ENCODE peak calls at places on chromosomes 1 and 21, in four cellular contexts. Z is K562, J is GM12878, C is HepG2. T is an unnamed sample.

GRCh38 chr1:17016317-17016661 is 4.6 kb upstream of the ATP13A2 start:
- DNase-seq in Z (no peak), J (no peak), C (no peak), T (no peak)

GRCh38 chr1:52970149-52970548 is 43.1 kb downstream of the SCP2 start:
- DNase-seq in Z (peak), J (no peak), C (peak), T (peak)

GRCh38 chr21:17514124-17514481 is 1.3 kb downstream of the CXADR start:
- DNase-seq in Z (no peak), J (no peak), C (peak), T (no peak)

GRCh38 chr1:170305777-170306299 is 160.1 kb downstream of the NTMT2 start:
- DNase-seq in Z (no peak), J (peak), C (no peak), T (no peak)

GRCh38 chr1:117570988-117571409 is 34.8 kb upstream of the TENT5C start:
- DNase-seq in Z (no peak), J (no peak), C (no peak), T (no peak)

GRCh38 chr1:185559684-185560310 is 174.4 kb upstream of the HMCN1 start:
- DNase-seq in Z (peak), J (peak), C (peak), T (peak)

GRCh38 chr1:101291562-101292035 is 54.8 kb downstream of the S1PR1 start:
- DNase-seq in Z (no peak), J (no peak), C (peak), T (no peak)

GRCh38 chr1:116624040-116624439 is 43.5 kb downstream of the IGSF3 start:
- DNase-seq in Z (no peak), J (no peak), C (no peak), T (no peak)

GRCh38 chr1:197614916-197615692 is 160.2 kb downstream of the DENND1B start:
- DNase-seq in Z (peak), J (peak), C (peak), T (peak)

GRCh38 chr1:174911626-174912025 is 88.1 kb upstream of the CACYBP start:
- DNase-seq in Z (no peak), J (no peak), C (no peak), T (no peak)

GRCh38 chr1:12383001-12383400 is 153.2 kb downstream of the VPS13D start:
- DNase-seq in Z (no peak), J (no peak), C (no peak), T (no peak)

GRCh38 chr1:235734335-235734734 is 84.8 kb upstream of the GNG4 start:
- DNase-seq in Z (no peak), J (no peak), C (peak), T (no peak)

GRCh38 chr1:169094897-169095569 is 11.5 kb upstream of the ATP1B1 start:
- DNase-seq in Z (no peak), J (no peak), C (no peak), T (no peak)

GRCh38 chr1:36691374-36691773 is 208.7 kb upstream of the CSF3R start:
- DNase-seq in Z (no peak), J (no peak), C (no peak), T (no peak)

GRCh38 chr1:177809844-177810243 is 160.0 kb downstream of the SEC16B start:
- DNase-seq in Z (no peak), J (peak), C (no peak), T (no peak)

GRCh38 chr1:20075345-20075744 is 5.4 kb downstream of the PLA2G5 start:
- DNase-seq in Z (no peak), J (no peak), C (no peak), T (no peak)

GRCh38 chr1:230545181-230545580 is 97.1 kb upstream of the COG2 start:
- DNase-seq in Z (no peak), J (no peak), C (no peak), T (no peak)

GRCh38 chr21:38955495-38955894 is 149.8 kb downstream of the ETS2 start:
- DNase-seq in Z (no peak), J (no peak), C (no peak), T (no peak)

GRCh38 chr1:7676274-7676945 is 94.7 kb upstream of the VAMP3 start:
- DNase-seq in Z (no peak), J (no peak), C (no peak), T (no peak)

GRCh38 chr1:15885701-15886612 is 38.5 kb downstream of the SPEN start:
- DNase-seq in Z (peak), J (peak), C (peak), T (peak)
- TF ChIP-seq ESRRA in Z (peak), J (no peak), C (no peak), T (no peak)

GRCh38 chr1:58785424-58786058 is 1.7 kb upstream of the JUN start:
- DNase-seq in Z (no peak), J (peak), C (peak), T (peak)
- TF ChIP-seq ATF2 in Z (no peak), J (no peak), C (no peak), T (no peak)

DNA sequence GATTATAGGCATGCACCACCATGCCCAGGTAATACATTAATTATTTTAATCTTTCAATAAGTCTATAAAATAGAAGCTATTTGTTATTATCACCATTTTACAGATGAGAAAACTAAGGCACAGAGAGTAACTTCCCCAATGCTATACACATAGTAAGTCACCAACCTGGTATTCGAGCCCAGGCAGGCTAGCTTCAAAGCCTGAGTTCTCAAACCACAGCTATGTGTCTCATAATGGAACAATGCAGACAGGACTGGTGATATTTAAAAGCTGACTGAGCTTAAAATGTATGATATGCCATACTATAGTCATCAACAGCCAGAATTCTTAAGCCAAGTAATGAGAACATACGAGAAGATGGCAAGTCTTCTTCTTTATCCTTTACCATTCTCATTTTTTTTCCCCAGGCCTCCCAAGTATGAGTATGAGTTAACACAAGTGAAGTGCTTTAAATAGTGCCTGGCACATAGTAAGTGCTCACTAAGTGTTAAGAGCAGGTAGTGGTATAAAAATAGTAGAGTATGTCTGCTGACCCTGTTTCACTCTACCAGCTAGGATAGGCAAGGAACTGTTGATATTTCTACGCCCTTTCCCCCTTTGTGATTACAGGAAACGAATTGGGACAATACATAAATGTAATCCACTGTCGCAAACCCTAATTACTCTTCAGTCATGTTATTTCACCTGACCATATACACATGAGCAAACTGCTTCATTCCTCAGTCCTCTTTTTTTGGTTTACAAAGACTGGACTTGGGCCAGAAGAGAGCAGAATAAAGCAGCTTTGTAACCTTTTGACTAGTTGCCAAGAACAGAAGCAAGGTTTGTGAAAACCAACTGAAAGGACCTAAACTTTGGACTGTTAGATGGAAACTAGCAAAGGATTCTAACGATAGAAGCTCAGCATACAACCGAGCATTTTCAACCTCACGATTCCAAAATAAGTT is 9.5 kb downstream of the EYA3 start:
- DNase-seq in Z (no peak), J (no peak), C (peak), T (no peak)
- TF ChIP-seq ESRRA in Z (no peak), J (no peak), C (no peak), T (no peak)

DNA sequence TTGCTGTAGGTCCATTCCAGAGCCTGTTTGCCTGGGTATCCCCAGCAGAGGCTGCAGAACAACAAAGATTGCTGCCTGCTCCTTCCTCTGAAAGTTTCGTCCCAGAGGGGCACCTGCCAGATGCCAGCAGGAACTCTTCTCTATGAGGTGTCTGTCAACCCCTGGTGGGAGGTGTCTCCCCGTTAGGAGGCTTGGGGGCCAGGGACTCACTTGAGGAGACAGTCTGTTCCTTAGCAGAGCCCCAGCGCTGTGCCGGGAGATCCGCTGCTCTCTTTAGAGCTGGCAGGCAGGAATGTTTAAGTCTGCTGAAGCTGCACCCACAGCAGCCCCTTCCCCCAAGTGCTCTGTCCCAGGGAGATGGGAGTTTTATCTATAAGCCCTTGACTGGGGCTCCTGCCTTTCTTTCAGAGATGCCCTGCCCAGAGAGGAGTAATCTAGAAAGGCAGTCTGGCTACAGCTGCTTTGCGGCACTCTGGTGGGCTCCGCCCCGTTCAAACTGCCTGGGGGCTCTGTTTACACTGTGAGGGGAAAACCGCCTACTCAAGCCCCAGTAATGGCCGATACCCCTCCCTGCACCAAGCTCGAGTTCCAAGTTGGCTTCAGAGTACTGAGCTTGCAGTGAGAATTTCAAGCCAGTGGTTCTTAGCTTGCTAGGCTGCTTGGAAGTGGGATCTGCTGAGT is 8.7 kb upstream of the SLC25A24 start:
- DNase-seq in Z (no peak), J (no peak), C (no peak), T (peak)
- TF ChIP-seq ATF2 in Z (no peak), J (no peak), C (no peak), T (no peak)

DNA sequence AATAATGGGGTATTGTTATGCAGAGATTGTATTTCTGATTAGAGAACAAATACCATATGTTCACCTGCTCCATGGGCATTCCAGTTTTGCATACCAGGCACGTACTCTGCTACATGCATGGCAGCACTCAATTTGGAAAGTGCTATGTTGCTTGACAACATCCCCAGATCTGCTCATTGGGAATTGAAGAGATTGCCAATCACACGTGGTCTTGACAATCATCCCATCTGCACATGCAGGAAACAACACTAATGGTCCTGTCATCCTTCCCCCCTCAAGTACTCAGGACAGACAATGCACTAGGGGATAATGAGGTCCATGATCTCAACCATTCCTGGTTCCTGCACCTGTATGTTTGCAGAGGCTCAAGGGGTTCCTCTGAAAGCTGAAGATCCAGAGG is 63.4 kb upstream of the PDE4B start:
- DNase-seq in Z (no peak), J (no peak), C (no peak), T (no peak)
- TF ChIP-seq ESRRA in Z (no peak), J (no peak), C (no peak), T (no peak)

GRCh38 chr1:156421062-156421938 is 52.3 kb downstream of the RHBG start:
- DNase-seq in Z (peak), J (peak), C (peak), T (peak)

GRCh38 chr1:156422602-156423091 is 53.6 kb downstream of the RHBG start:
- DNase-seq in Z (peak), J (no peak), C (no peak), T (no peak)

GRCh38 chr1:156426015-156426414 is 57.0 kb downstream of the RHBG start:
- DNase-seq in Z (no peak), J (no peak), C (no peak), T (no peak)

GRCh38 chr1:156421939-156422601 is 53.1 kb downstream of the RHBG start:
- DNase-seq in Z (no peak), J (no peak), C (no peak), T (no peak)

GRCh38 chr1:156423422-156424352 is 54.7 kb downstream of the RHBG start:
- DNase-seq in Z (peak), J (no peak), C (no peak), T (no peak)
- TF ChIP-seq ATF2 in Z (no peak), J (no peak), C (no peak), T (no peak)

DNA sequence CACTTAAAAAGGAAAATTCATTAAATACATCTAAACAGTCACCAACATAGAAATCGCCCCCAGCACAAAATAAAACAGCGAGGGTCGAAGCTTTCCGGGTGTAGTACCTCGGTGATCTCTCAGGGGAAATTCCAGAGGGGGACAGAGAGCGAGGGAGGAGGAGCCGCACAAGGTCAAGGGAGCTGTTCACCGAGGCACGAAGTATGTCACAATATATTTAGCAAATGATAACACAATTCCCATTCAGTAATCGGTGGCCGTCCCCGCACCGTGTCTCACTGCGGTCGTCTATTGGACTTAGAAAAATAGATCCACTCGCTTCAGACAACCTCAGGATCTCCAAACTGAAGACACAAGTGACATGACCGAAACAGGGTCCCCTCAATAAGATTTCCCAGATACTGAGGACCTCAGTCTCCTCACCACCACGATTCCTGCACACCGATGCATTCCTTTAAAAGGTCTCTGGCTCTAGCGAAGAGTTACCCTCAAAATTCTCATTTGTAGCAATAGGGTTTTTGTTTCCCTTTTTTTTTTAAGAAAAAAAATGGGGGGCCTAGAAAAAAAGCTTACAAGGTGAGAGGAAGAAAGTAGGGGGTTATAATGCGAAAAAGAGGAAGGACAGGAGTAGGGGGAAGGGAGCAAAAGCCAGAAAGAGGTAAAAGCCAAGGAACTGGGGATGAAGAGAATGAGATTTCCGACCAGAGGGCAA is 1.1 kb downstream of the LPGAT1 start:
- DNase-seq in Z (peak), J (no peak), C (peak), T (peak)
- TF ChIP-seq ESRRA in Z (peak), J (no peak), C (peak), T (no peak)

GRCh38 chr1:9539165-9539828 is at the start of gene SLC25A33:
- DNase-seq in Z (peak), J (peak), C (peak), T (peak)
- TF ChIP-seq ATF2 in Z (peak), J (no peak), C (no peak), T (no peak)

DNA sequence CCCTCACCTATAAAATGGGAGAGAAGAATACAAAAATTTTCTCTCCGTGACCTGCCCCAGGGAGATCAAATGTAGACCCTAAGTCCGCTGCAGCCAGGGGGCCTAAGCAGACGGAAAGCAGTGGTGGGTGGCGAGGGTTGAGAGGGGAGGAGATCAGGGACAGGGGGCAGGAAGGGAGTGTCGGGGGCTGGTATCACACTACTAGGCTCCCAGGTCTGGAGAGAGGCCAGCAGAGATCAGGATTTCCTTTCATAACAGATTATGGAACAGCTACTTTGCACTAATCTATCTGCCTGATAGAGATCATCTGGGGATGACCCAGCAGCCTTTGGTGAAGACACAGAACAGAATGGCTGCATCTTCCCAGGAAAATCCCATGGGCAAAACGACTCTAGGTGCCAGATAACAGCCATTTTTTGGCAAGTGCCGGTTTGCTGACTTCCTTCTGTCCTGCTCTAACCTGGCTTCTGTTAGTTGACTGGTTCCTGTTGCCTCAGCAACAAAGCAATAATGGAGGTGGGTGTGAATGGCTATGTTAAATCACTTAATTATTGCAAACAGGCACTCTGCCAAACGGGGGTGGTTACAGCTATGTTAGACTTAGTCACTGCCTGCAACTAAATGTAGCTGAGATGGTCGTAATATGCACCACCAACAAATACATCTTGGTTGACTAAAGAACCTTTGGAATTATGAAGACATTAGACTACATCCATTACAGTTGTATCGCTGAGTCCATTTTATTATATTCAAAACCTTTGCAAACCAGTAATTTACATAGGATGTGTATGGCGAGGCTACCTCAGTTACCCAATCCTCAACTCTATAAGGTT is 30.0 kb upstream of the EPS8L3 start:
- DNase-seq in Z (peak), J (no peak), C (no peak), T (no peak)
- TF ChIP-seq ESRRA in Z (no peak), J (no peak), C (no peak), T (no peak)

DNA sequence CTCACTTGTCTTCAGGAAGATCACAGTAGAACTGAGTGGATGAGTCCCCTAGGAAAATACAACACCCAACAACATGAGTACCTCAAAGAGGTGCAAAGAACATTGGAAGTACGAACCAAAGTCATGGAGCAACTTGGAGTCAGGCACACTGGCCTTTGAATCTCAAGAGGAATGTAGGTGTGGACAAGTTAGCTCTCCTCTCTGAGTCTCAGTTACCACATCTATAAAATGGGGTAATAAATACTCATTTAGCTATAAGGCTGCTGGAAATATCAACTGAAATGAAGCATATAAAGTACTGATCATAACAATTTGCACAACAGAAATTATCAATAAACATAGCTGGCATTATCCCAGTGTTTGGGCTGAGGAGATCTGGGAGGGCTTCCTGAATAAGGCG is 96.7 kb upstream of the JUN start:
- DNase-seq in Z (no peak), J (no peak), C (no peak), T (no peak)
- TF ChIP-seq ATF2 in Z (no peak), J (no peak), C (no peak), T (no peak)